ENCODE peak calls at places on chromosomes 1 and 21, in four cellular contexts. L, W, H and Z are unnamed samples.

GRCh38 chr1:72851597-72851996 is 569.3 kb upstream of the NEGR1 start:
- DNase-seq in L (no peak), W (no peak), H (no peak), Z (no peak)

GRCh38 chr1:5297199-5297877 is 642.9 kb downstream of the AJAP1 start:
- DNase-seq in L (peak), W (no peak), H (no peak), Z (no peak)

GRCh38 chr1:151370211-151370911 is 2.1 kb downstream of the SELENBP1 start:
- DNase-seq in L (no peak), W (no peak), H (peak), Z (no peak)

GRCh38 chr21:16588433-16588860 is 858.7 kb downstream of the USP25 start:
- DNase-seq in L (peak), W (no peak), H (no peak), Z (no peak)

GRCh38 chr1:157992031-157992568 is 1.3 kb upstream of the KIRREL1 start:
- DNase-seq in L (peak), W (no peak), H (peak), Z (peak)

GRCh38 chr1:119887428-119887827 is 8.9 kb downstream of the ADAM30 start:
- DNase-seq in L (no peak), W (no peak), H (no peak), Z (no peak)

GRCh38 chr1:232594018-232594502 is 35.9 kb downstream of the SIPA1L2 start:
- DNase-seq in L (no peak), W (no peak), H (no peak), Z (no peak)

GRCh38 chr1:193952778-193953374 is 766.5 kb upstream of the B3GALT2 start:
- DNase-seq in L (no peak), W (no peak), H (no peak), Z (no peak)

GRCh38 chr1:15099441-15100137 is 54.0 kb upstream of the TMEM51 start:
- DNase-seq in L (no peak), W (no peak), H (no peak), Z (no peak)

GRCh38 chr1:3187415-3188149 is 118.6 kb downstream of the PRDM16 start:
- DNase-seq in L (no peak), W (no peak), H (no peak), Z (no peak)

GRCh38 chr21:31446206-31446900 is 102.3 kb upstream of the TIAM1 start:
- DNase-seq in L (no peak), W (no peak), H (no peak), Z (no peak)

GRCh38 chr21:31557956-31558838 is 101.3 kb upstream of the SOD1 start:
- DNase-seq in L (peak), W (no peak), H (no peak), Z (no peak)

GRCh38 chr1:3898994-3899775 is 887 bp downstream of the C1orf174 start:
- DNase-seq in L (no peak), W (no peak), H (no peak), Z (peak)

GRCh38 chr1:243447342-243447741 is 191.5 kb downstream of the SDCCAG8 start:
- DNase-seq in L (no peak), W (no peak), H (peak), Z (no peak)

GRCh38 chr1:53088616-53089300 is 26.7 kb downstream of the PODN start:
- DNase-seq in L (peak), W (no peak), H (no peak), Z (no peak)

GRCh38 chr1:228434674-228435073 is 18.0 kb upstream of the TRIM17 start:
- DNase-seq in L (no peak), W (no peak), H (no peak), Z (no peak)

GRCh38 chr1:53410100-53410541 is 49.1 kb upstream of the DMRTB1 start:
- DNase-seq in L (peak), W (peak), H (no peak), Z (no peak)

GRCh38 chr1:174221681-174222080 is 62.4 kb downstream of the RABGAP1L start:
- DNase-seq in L (no peak), W (no peak), H (no peak), Z (no peak)

GRCh38 chr1:31645274-31645568 is 545 bp upstream of the PEF1 start:
- DNase-seq in L (no peak), W (no peak), H (no peak), Z (no peak)

GRCh38 chr1:110783292-110783918 is 89.5 kb upstream of the CD53 start:
- DNase-seq in L (peak), W (no peak), H (peak), Z (peak)

GRCh38 chr1:94772840-94773239 is 47.3 kb upstream of the SLC44A3 start:
- DNase-seq in L (no peak), W (no peak), H (no peak), Z (no peak)

GRCh38 chr1:95233321-95233736 is 681 bp upstream of the RWDD3 start:
- DNase-seq in L (peak), W (no peak), H (no peak), Z (peak)

GRCh38 chr21:42443876-42444744 is 40.4 kb downstream of the UBASH3A start:
- DNase-seq in L (no peak), W (no peak), H (no peak), Z (no peak)

GRCh38 chr1:53572802-53573148 is 113.6 kb downstream of the DMRTB1 start:
- DNase-seq in L (no peak), W (no peak), H (no peak), Z (no peak)

GRCh38 chr1:1422465-1423244 is 1.6 kb upstream of the ANKRD65 start:
- DNase-seq in L (no peak), W (no peak), H (no peak), Z (no peak)

GRCh38 chr1:211739671-211740411 is 64.4 kb upstream of the NEK2 start:
- DNase-seq in L (no peak), W (no peak), H (no peak), Z (no peak)

GRCh38 chr21:45868488-45868887 is 113.1 kb upstream of the COL6A1 start:
- DNase-seq in L (no peak), W (no peak), H (no peak), Z (no peak)

GRCh38 chr1:29698626-29699025 is 462.3 kb downstream of the PTPRU start:
- DNase-seq in L (no peak), W (no peak), H (no peak), Z (no peak)

GRCh38 chr1:226046240-226046639 is 16.3 kb upstream of the H3-3A start:
- DNase-seq in L (no peak), W (no peak), H (no peak), Z (peak)

GRCh38 chr1:206439205-206439604 is 31.1 kb upstream of the IKBKE start:
- DNase-seq in L (no peak), W (no peak), H (peak), Z (no peak)

GRCh38 chr1:90707363-90707710 is 9.8 kb downstream of the BARHL2 start:
- DNase-seq in L (no peak), W (no peak), H (no peak), Z (peak)

GRCh38 chr21:32732544-32732943 is 4.7 kb upstream of the SYNJ1 start:
- DNase-seq in L (no peak), W (no peak), H (no peak), Z (no peak)

GRCh38 chr21:32727728-32728454 is at the start of gene SYNJ1:
- DNase-seq in L (peak), W (peak), H (peak), Z (peak)

GRCh38 chr21:32727478-32727727 is 410 bp downstream of the SYNJ1 start:
- DNase-seq in L (no peak), W (no peak), H (no peak), Z (no peak)

GRCh38 chr21:32728455-32729237 is 833 bp upstream of the SYNJ1 start:
- DNase-seq in L (no peak), W (no peak), H (no peak), Z (no peak)

DNA sequence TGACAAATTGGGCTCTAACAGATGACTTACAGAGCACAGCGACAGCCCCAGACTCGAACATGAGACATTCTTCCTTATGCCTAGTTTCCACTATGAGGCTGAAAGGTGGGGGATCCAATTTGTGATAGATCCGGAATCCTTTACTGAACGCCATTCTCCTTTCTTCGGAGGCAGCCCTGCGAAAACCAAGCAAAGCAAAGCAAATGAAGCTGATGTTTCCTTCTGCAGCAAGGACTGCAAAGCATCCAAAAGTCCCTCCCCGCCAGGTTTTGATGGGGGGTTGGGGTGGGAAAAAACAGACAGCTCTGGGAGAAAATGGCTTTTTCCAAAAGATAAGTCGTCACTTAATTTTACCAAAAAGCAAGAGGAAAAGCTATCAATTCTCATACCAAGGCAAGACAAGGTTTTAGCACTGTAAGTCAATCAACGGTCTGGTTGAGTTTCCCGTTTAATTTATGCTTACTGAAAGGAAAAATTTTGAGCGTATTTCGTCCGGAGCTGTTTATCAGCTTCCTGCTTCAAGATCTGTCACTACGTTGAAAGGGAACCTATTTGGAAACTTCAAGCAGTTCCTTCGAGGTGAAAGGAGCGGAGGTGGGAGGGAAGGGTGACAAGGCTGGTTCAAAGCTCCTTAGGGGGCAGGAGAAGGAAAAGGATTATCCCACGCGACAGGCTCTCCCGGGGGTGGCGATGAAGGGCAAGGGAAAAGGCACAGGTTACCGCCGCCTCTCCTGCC is 903 bp downstream of the SYNJ1 start:
- DNase-seq in L (peak), W (no peak), H (peak), Z (no peak)
- TF ChIP-seq RAD21 in L (no peak), W (no peak), H (no peak), Z (no peak)

DNA sequence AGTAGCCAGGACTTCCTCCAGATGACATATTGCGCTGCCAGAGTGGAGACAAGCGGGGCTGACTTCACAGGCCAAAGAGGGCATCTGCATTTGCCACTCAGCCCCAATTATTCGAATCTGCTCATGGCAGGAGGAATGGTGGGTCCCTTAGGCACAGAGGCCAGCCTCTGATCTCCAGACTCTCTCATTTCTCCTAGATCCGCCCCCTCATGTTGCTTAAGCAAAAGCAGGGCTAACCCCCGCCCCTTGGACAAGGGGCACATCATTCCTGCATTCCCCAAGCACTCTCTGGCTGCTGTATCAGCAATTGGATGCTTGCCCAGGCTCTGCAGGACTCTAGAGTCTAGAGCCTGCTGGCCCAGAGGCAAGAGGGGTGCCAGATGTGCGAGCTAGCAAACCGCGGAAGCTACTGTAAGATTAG is 262.4 kb downstream of the ST6GALNAC3 start:
- DNase-seq in L (peak), W (no peak), H (no peak), Z (no peak)
- TF ChIP-seq NFIC in L (peak), W (no peak), H (no peak), Z (no peak)

GRCh38 chr1:93079685-93080141 is 630 bp downstream of the MTF2 start:
- DNase-seq in L (peak), W (no peak), H (peak), Z (no peak)
- TF ChIP-seq RAD21 in L (no peak), W (no peak), H (no peak), Z (no peak)

GRCh38 chr1:109300650-109301151 is 6.1 kb downstream of the MYBPHL start:
- DNase-seq in L (no peak), W (no peak), H (peak), Z (no peak)
- TF ChIP-seq NFIC in L (no peak), W (no peak), H (peak), Z (no peak)

GRCh38 chr1:45490623-45491463 is at the start of gene TESK2:
- DNase-seq in L (peak), W (peak), H (peak), Z (peak)

GRCh38 chr1:45490121-45490622 is 791 bp downstream of the TESK2 start:
- DNase-seq in L (no peak), W (no peak), H (no peak), Z (no peak)

GRCh38 chr1:45492691-45493090 is 1.7 kb upstream of the TESK2 start:
- DNase-seq in L (no peak), W (no peak), H (no peak), Z (no peak)

GRCh38 chr1:45491464-45492260 is 699 bp upstream of the TESK2 start:
- DNase-seq in L (no peak), W (no peak), H (no peak), Z (no peak)

DNA sequence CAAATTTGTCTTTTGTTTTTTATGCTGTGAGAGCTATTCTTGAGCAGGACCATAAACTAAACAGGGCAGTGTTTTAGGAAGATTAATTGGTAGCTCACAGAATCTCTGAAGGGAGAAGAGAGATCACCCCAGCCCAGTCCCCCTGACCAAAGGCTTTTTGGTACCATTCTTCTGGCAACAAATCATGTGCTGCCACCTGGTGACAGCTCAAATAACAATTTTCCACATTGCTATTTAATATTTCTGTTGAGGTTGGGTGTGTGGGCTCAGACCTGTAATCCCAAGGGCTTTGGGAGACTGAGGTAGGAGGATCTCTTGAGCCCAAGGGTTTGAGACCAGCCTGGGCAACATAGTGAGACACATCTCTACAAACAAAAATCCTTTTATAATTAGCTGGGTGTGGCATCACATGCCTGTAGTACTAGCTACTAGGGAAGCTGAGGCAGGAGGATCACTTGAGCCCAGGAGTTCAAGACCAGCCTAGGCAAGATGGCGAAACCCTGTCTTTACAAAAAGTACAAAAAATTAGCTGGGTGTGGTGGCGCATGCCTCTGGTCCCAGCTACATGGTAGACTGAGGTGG is 2.2 kb upstream of the TESK2 start:
- DNase-seq in L (peak), W (no peak), H (peak), Z (peak)
- TF ChIP-seq RAD21 in L (peak), W (peak), H (peak), Z (peak)

DNA sequence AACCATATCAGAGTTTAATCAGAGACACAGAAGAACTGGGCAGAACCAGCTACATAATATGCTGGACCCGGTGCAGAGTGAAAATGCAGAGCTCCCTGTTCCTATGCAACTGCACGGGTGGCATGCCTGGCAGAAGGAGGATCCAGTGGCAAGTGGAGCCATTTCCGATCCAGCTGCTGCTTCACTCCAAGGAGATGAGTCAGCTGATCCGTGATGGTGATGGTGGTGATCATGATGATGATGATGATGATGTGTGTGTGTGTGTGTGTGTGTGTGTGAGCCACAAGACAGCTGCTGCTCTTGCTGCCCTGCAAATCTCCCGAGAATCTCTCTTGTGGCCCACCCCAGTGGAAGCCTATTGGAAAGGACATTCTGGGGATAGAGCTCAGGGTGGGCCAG is 133.0 kb downstream of the URB2 start:
- DNase-seq in L (no peak), W (no peak), H (no peak), Z (no peak)
- TF ChIP-seq NFIC in L (no peak), W (no peak), H (no peak), Z (no peak)

GRCh38 chr1:192809286-192810252 is 730 bp downstream of the RGS2 start:
- DNase-seq in L (peak), W (no peak), H (peak), Z (no peak)
- TF ChIP-seq RAD21 in L (no peak), W (no peak), H (no peak), Z (no peak)